ENCODE peak calls at places on chromosomes 7 and 10, in six cellular contexts. One of them, this sample, is unnamed.
A peak's percentile ranks its signal among the peaks of the same experiment; 100 is the strongest.

GRCh38 chr7:142012825-142013506 is 17.3 kb downstream of the MGAM start:
- DNase-seq in HEK293T: peak; percentile 16
- DNase-seq in choroid plexus epithelial cell: peak; percentile 21
- DNase-seq in IMR-90: no peak
- DNase-seq in amniotic stem cell: no peak
- DNase-seq in stimulated activated CD4-positive, alpha-beta T cell treated with anti-CD3 and anti-CD28 coated beads, Interleukin-4, amount 100 ng/mL, for 4 hours: no peak
- DNase-seq in this sample: no peak

GRCh38 chr7:3297105-3297819 is 3.8 kb upstream of the SDK1 start:
- DNase-seq in HEK293T: no peak
- DNase-seq in choroid plexus epithelial cell: no peak
- DNase-seq in IMR-90: no peak
- DNase-seq in amniotic stem cell: no peak
- DNase-seq in stimulated activated CD4-positive, alpha-beta T cell treated with anti-CD3 and anti-CD28 coated beads, Interleukin-4, amount 100 ng/mL, for 4 hours: no peak
- DNase-seq in this sample: no peak

GRCh38 chr10:123750901-123751300 is 84.7 kb downstream of the GPR26 start:
- DNase-seq in HEK293T: no peak
- DNase-seq in choroid plexus epithelial cell: no peak
- DNase-seq in IMR-90: no peak
- DNase-seq in amniotic stem cell: no peak
- DNase-seq in stimulated activated CD4-positive, alpha-beta T cell treated with anti-CD3 and anti-CD28 coated beads, Interleukin-4, amount 100 ng/mL, for 4 hours: no peak
- DNase-seq in this sample: no peak

GRCh38 chr10:1289591-1289990 is 233.4 kb downstream of the WDR37 start:
- DNase-seq in HEK293T: no peak
- DNase-seq in choroid plexus epithelial cell: no peak
- DNase-seq in IMR-90: no peak
- DNase-seq in amniotic stem cell: no peak
- DNase-seq in stimulated activated CD4-positive, alpha-beta T cell treated with anti-CD3 and anti-CD28 coated beads, Interleukin-4, amount 100 ng/mL, for 4 hours: no peak
- DNase-seq in this sample: peak; percentile 84

GRCh38 chr7:50302486-50303081 is 1.9 kb upstream of the IKZF1 start:
- DNase-seq in HEK293T: no peak
- DNase-seq in choroid plexus epithelial cell: no peak
- DNase-seq in IMR-90: no peak
- DNase-seq in amniotic stem cell: no peak
- DNase-seq in stimulated activated CD4-positive, alpha-beta T cell treated with anti-CD3 and anti-CD28 coated beads, Interleukin-4, amount 100 ng/mL, for 4 hours: no peak
- DNase-seq in this sample: peak; percentile 74

GRCh38 chr10:130020651-130021372 is 56.7 kb upstream of the EBF3 start:
- DNase-seq in HEK293T: no peak
- DNase-seq in choroid plexus epithelial cell: no peak
- DNase-seq in IMR-90: no peak
- DNase-seq in amniotic stem cell: no peak
- DNase-seq in stimulated activated CD4-positive, alpha-beta T cell treated with anti-CD3 and anti-CD28 coated beads, Interleukin-4, amount 100 ng/mL, for 4 hours: no peak
- DNase-seq in this sample: no peak

GRCh38 chr10:44056947-44057811 is 327.7 kb downstream of the CXCL12 start:
- DNase-seq in HEK293T: no peak
- DNase-seq in choroid plexus epithelial cell: peak; percentile 44
- DNase-seq in IMR-90: no peak
- DNase-seq in amniotic stem cell: no peak
- DNase-seq in stimulated activated CD4-positive, alpha-beta T cell treated with anti-CD3 and anti-CD28 coated beads, Interleukin-4, amount 100 ng/mL, for 4 hours: no peak
- DNase-seq in this sample: peak; percentile 79

GRCh38 chr10:131427901-131428300 is 116.4 kb upstream of the TCERG1L start:
- DNase-seq in HEK293T: no peak
- DNase-seq in choroid plexus epithelial cell: no peak
- DNase-seq in IMR-90: no peak
- DNase-seq in amniotic stem cell: no peak
- DNase-seq in stimulated activated CD4-positive, alpha-beta T cell treated with anti-CD3 and anti-CD28 coated beads, Interleukin-4, amount 100 ng/mL, for 4 hours: no peak
- DNase-seq in this sample: no peak

GRCh38 chr7:87152897-87153641 is 816 bp downstream of the DMTF1 start:
- DNase-seq in HEK293T: peak; percentile 9
- DNase-seq in choroid plexus epithelial cell: peak; percentile 26
- DNase-seq in IMR-90: peak; percentile 17
- DNase-seq in amniotic stem cell: peak; percentile 3
- DNase-seq in stimulated activated CD4-positive, alpha-beta T cell treated with anti-CD3 and anti-CD28 coated beads, Interleukin-4, amount 100 ng/mL, for 4 hours: peak; percentile 15
- DNase-seq in this sample: peak; percentile 87

GRCh38 chr7:150753826-150754603 is 16.8 kb downstream of the GIMAP5 start:
- DNase-seq in HEK293T: peak; percentile 50
- DNase-seq in choroid plexus epithelial cell: no peak
- DNase-seq in IMR-90: no peak
- DNase-seq in amniotic stem cell: no peak
- DNase-seq in stimulated activated CD4-positive, alpha-beta T cell treated with anti-CD3 and anti-CD28 coated beads, Interleukin-4, amount 100 ng/mL, for 4 hours: no peak
- DNase-seq in this sample: no peak

GRCh38 chr10:117449636-117450035 is 74.4 kb upstream of the PDZD8 start:
- DNase-seq in HEK293T: peak; percentile 58
- DNase-seq in choroid plexus epithelial cell: peak; percentile 17
- DNase-seq in IMR-90: no peak
- DNase-seq in amniotic stem cell: no peak
- DNase-seq in stimulated activated CD4-positive, alpha-beta T cell treated with anti-CD3 and anti-CD28 coated beads, Interleukin-4, amount 100 ng/mL, for 4 hours: no peak
- DNase-seq in this sample: no peak

GRCh38 chr10:126997801-126998590 is 92.8 kb downstream of the DOCK1 start:
- DNase-seq in HEK293T: no peak
- DNase-seq in choroid plexus epithelial cell: no peak
- DNase-seq in IMR-90: no peak
- DNase-seq in amniotic stem cell: no peak
- DNase-seq in stimulated activated CD4-positive, alpha-beta T cell treated with anti-CD3 and anti-CD28 coated beads, Interleukin-4, amount 100 ng/mL, for 4 hours: no peak
- DNase-seq in this sample: no peak

GRCh38 chr7:37481722-37482288 is 33.1 kb upstream of the ELMO1 start:
- DNase-seq in HEK293T: no peak
- DNase-seq in choroid plexus epithelial cell: no peak
- DNase-seq in IMR-90: no peak
- DNase-seq in amniotic stem cell: no peak
- DNase-seq in stimulated activated CD4-positive, alpha-beta T cell treated with anti-CD3 and anti-CD28 coated beads, Interleukin-4, amount 100 ng/mL, for 4 hours: no peak
- DNase-seq in this sample: no peak

GRCh38 chr10:61001731-61002122 is 57.7 kb upstream of the RHOBTB1 start:
- DNase-seq in HEK293T: no peak
- DNase-seq in choroid plexus epithelial cell: no peak
- DNase-seq in IMR-90: no peak
- DNase-seq in amniotic stem cell: no peak
- DNase-seq in stimulated activated CD4-positive, alpha-beta T cell treated with anti-CD3 and anti-CD28 coated beads, Interleukin-4, amount 100 ng/mL, for 4 hours: no peak
- DNase-seq in this sample: no peak

GRCh38 chr10:35639021-35639521 is 3.0 kb downstream of the FZD8 start:
- DNase-seq in HEK293T: no peak
- DNase-seq in choroid plexus epithelial cell: no peak
- DNase-seq in IMR-90: no peak
- DNase-seq in amniotic stem cell: no peak
- DNase-seq in stimulated activated CD4-positive, alpha-beta T cell treated with anti-CD3 and anti-CD28 coated beads, Interleukin-4, amount 100 ng/mL, for 4 hours: no peak
- DNase-seq in this sample: no peak

GRCh38 chr10:133262696-133263095 is 14.0 kb downstream of the ADAM8 start:
- DNase-seq in HEK293T: no peak
- DNase-seq in choroid plexus epithelial cell: no peak
- DNase-seq in IMR-90: no peak
- DNase-seq in amniotic stem cell: no peak
- DNase-seq in stimulated activated CD4-positive, alpha-beta T cell treated with anti-CD3 and anti-CD28 coated beads, Interleukin-4, amount 100 ng/mL, for 4 hours: no peak
- DNase-seq in this sample: no peak

GRCh38 chr7:69696686-69697685 is 98.7 kb downstream of the AUTS2 start:
- DNase-seq in HEK293T: no peak
- DNase-seq in choroid plexus epithelial cell: no peak
- DNase-seq in IMR-90: no peak
- DNase-seq in amniotic stem cell: no peak
- DNase-seq in stimulated activated CD4-positive, alpha-beta T cell treated with anti-CD3 and anti-CD28 coated beads, Interleukin-4, amount 100 ng/mL, for 4 hours: no peak
- DNase-seq in this sample: no peak

GRCh38 chr7:4037877-4038276 is 644.2 kb upstream of the FOXK1 start:
- DNase-seq in HEK293T: no peak
- DNase-seq in choroid plexus epithelial cell: no peak
- DNase-seq in IMR-90: no peak
- DNase-seq in amniotic stem cell: no peak
- DNase-seq in stimulated activated CD4-positive, alpha-beta T cell treated with anti-CD3 and anti-CD28 coated beads, Interleukin-4, amount 100 ng/mL, for 4 hours: no peak
- DNase-seq in this sample: no peak

GRCh38 chr10:45376364-45376801 is 2.4 kb downstream of the ALOX5 start:
- DNase-seq in HEK293T: no peak
- DNase-seq in choroid plexus epithelial cell: no peak
- DNase-seq in IMR-90: no peak
- DNase-seq in amniotic stem cell: no peak
- DNase-seq in stimulated activated CD4-positive, alpha-beta T cell treated with anti-CD3 and anti-CD28 coated beads, Interleukin-4, amount 100 ng/mL, for 4 hours: no peak
- DNase-seq in this sample: no peak

GRCh38 chr7:22442187-22442886 is 57.7 kb downstream of the STEAP1B start:
- DNase-seq in HEK293T: no peak
- DNase-seq in choroid plexus epithelial cell: no peak
- DNase-seq in IMR-90: no peak
- DNase-seq in amniotic stem cell: no peak
- DNase-seq in stimulated activated CD4-positive, alpha-beta T cell treated with anti-CD3 and anti-CD28 coated beads, Interleukin-4, amount 100 ng/mL, for 4 hours: no peak
- DNase-seq in this sample: no peak

GRCh38 chr7:22443370-22444180 is 56.4 kb downstream of the STEAP1B start:
- DNase-seq in HEK293T: no peak
- DNase-seq in choroid plexus epithelial cell: peak; percentile 79
- DNase-seq in IMR-90: peak; percentile 35
- DNase-seq in amniotic stem cell: no peak
- DNase-seq in stimulated activated CD4-positive, alpha-beta T cell treated with anti-CD3 and anti-CD28 coated beads, Interleukin-4, amount 100 ng/mL, for 4 hours: no peak
- DNase-seq in this sample: no peak

GRCh38 chr10:123157210-123157609 is 3.0 kb downstream of the BUB3 start:
- DNase-seq in HEK293T: no peak
- DNase-seq in choroid plexus epithelial cell: peak; percentile 80
- DNase-seq in IMR-90: peak; percentile 82
- DNase-seq in amniotic stem cell: no peak
- DNase-seq in stimulated activated CD4-positive, alpha-beta T cell treated with anti-CD3 and anti-CD28 coated beads, Interleukin-4, amount 100 ng/mL, for 4 hours: no peak
- DNase-seq in this sample: no peak

GRCh38 chr10:7410306-7410799 is 481 bp downstream of the SFMBT2 start:
- DNase-seq in HEK293T: no peak
- DNase-seq in choroid plexus epithelial cell: no peak
- DNase-seq in IMR-90: peak; percentile 10
- DNase-seq in amniotic stem cell: no peak
- DNase-seq in stimulated activated CD4-positive, alpha-beta T cell treated with anti-CD3 and anti-CD28 coated beads, Interleukin-4, amount 100 ng/mL, for 4 hours: peak; percentile 35
- DNase-seq in this sample: no peak

GRCh38 chr7:91651986-91652385 is 228.5 kb downstream of the MTERF1 start:
- DNase-seq in HEK293T: no peak
- DNase-seq in choroid plexus epithelial cell: no peak
- DNase-seq in IMR-90: no peak
- DNase-seq in amniotic stem cell: no peak
- DNase-seq in stimulated activated CD4-positive, alpha-beta T cell treated with anti-CD3 and anti-CD28 coated beads, Interleukin-4, amount 100 ng/mL, for 4 hours: no peak
- DNase-seq in this sample: no peak

GRCh38 chr10:82981137-82981723 is 1106.2 kb downstream of the NRG3 start:
- DNase-seq in HEK293T: no peak
- DNase-seq in choroid plexus epithelial cell: peak; percentile 34
- DNase-seq in IMR-90: peak; percentile 45
- DNase-seq in amniotic stem cell: no peak
- DNase-seq in stimulated activated CD4-positive, alpha-beta T cell treated with anti-CD3 and anti-CD28 coated beads, Interleukin-4, amount 100 ng/mL, for 4 hours: no peak
- DNase-seq in this sample: no peak

GRCh38 chr10:1572519-1573333 is 164.6 kb downstream of the ADARB2 start:
- DNase-seq in HEK293T: no peak
- DNase-seq in choroid plexus epithelial cell: no peak
- DNase-seq in IMR-90: no peak
- DNase-seq in amniotic stem cell: no peak
- DNase-seq in stimulated activated CD4-positive, alpha-beta T cell treated with anti-CD3 and anti-CD28 coated beads, Interleukin-4, amount 100 ng/mL, for 4 hours: no peak
- DNase-seq in this sample: no peak

GRCh38 chr7:141649137-141649864 is 52.7 kb downstream of the DENND11 start:
- DNase-seq in HEK293T: no peak
- DNase-seq in choroid plexus epithelial cell: no peak
- DNase-seq in IMR-90: no peak
- DNase-seq in amniotic stem cell: no peak
- DNase-seq in stimulated activated CD4-positive, alpha-beta T cell treated with anti-CD3 and anti-CD28 coated beads, Interleukin-4, amount 100 ng/mL, for 4 hours: no peak
- DNase-seq in this sample: no peak

GRCh38 chr7:115410972-115411686 is 489.2 kb downstream of the MDFIC start:
- DNase-seq in HEK293T: no peak
- DNase-seq in choroid plexus epithelial cell: no peak
- DNase-seq in IMR-90: no peak
- DNase-seq in amniotic stem cell: no peak
- DNase-seq in stimulated activated CD4-positive, alpha-beta T cell treated with anti-CD3 and anti-CD28 coated beads, Interleukin-4, amount 100 ng/mL, for 4 hours: no peak
- DNase-seq in this sample: no peak

GRCh38 chr10:119238577-119238976 is 31.2 kb downstream of the GRK5 start:
- DNase-seq in HEK293T: no peak
- DNase-seq in choroid plexus epithelial cell: no peak
- DNase-seq in IMR-90: no peak
- DNase-seq in amniotic stem cell: no peak
- DNase-seq in stimulated activated CD4-positive, alpha-beta T cell treated with anti-CD3 and anti-CD28 coated beads, Interleukin-4, amount 100 ng/mL, for 4 hours: no peak
- DNase-seq in this sample: no peak

GRCh38 chr10:106576534-106576933 is 588.0 kb downstream of the SORCS1 start:
- DNase-seq in HEK293T: no peak
- DNase-seq in choroid plexus epithelial cell: no peak
- DNase-seq in IMR-90: no peak
- DNase-seq in amniotic stem cell: no peak
- DNase-seq in stimulated activated CD4-positive, alpha-beta T cell treated with anti-CD3 and anti-CD28 coated beads, Interleukin-4, amount 100 ng/mL, for 4 hours: no peak
- DNase-seq in this sample: no peak

GRCh38 chr10:33010132-33011037 is 52.4 kb upstream of the ITGB1 start:
- DNase-seq in HEK293T: peak; percentile 18
- DNase-seq in choroid plexus epithelial cell: peak; percentile 84
- DNase-seq in IMR-90: peak; percentile 86
- DNase-seq in amniotic stem cell: peak; percentile 18
- DNase-seq in stimulated activated CD4-positive, alpha-beta T cell treated with anti-CD3 and anti-CD28 coated beads, Interleukin-4, amount 100 ng/mL, for 4 hours: no peak
- DNase-seq in this sample: no peak

GRCh38 chr10:125355657-125356056 is 195.3 kb upstream of the CTBP2 start:
- DNase-seq in HEK293T: no peak
- DNase-seq in choroid plexus epithelial cell: no peak
- DNase-seq in IMR-90: no peak
- DNase-seq in amniotic stem cell: no peak
- DNase-seq in stimulated activated CD4-positive, alpha-beta T cell treated with anti-CD3 and anti-CD28 coated beads, Interleukin-4, amount 100 ng/mL, for 4 hours: no peak
- DNase-seq in this sample: no peak

GRCh38 chr10:60351191-60351853 is 38.4 kb downstream of the ANK3 start:
- DNase-seq in HEK293T: no peak
- DNase-seq in choroid plexus epithelial cell: no peak
- DNase-seq in IMR-90: no peak
- DNase-seq in amniotic stem cell: no peak
- DNase-seq in stimulated activated CD4-positive, alpha-beta T cell treated with anti-CD3 and anti-CD28 coated beads, Interleukin-4, amount 100 ng/mL, for 4 hours: no peak
- DNase-seq in this sample: no peak

GRCh38 chr7:138358850-138359341 is 101.2 kb upstream of the TRIM24 start:
- DNase-seq in HEK293T: no peak
- DNase-seq in choroid plexus epithelial cell: no peak
- DNase-seq in IMR-90: no peak
- DNase-seq in amniotic stem cell: no peak
- DNase-seq in stimulated activated CD4-positive, alpha-beta T cell treated with anti-CD3 and anti-CD28 coated beads, Interleukin-4, amount 100 ng/mL, for 4 hours: no peak
- DNase-seq in this sample: no peak

GRCh38 chr7:134014935-134015334 is 112.2 kb upstream of the LRGUK start:
- DNase-seq in HEK293T: no peak
- DNase-seq in choroid plexus epithelial cell: peak; percentile 7
- DNase-seq in IMR-90: no peak
- DNase-seq in amniotic stem cell: no peak
- DNase-seq in stimulated activated CD4-positive, alpha-beta T cell treated with anti-CD3 and anti-CD28 coated beads, Interleukin-4, amount 100 ng/mL, for 4 hours: no peak
- DNase-seq in this sample: no peak

GRCh38 chr10:86109421-86109820 is 257.2 kb downstream of the GRID1 start:
- DNase-seq in HEK293T: no peak
- DNase-seq in choroid plexus epithelial cell: no peak
- DNase-seq in IMR-90: no peak
- DNase-seq in amniotic stem cell: no peak
- DNase-seq in stimulated activated CD4-positive, alpha-beta T cell treated with anti-CD3 and anti-CD28 coated beads, Interleukin-4, amount 100 ng/mL, for 4 hours: no peak
- DNase-seq in this sample: peak; percentile 20

GRCh38 chr10:91416339-91416868 is 6.3 kb downstream of the HECTD2 start:
- DNase-seq in HEK293T: no peak
- DNase-seq in choroid plexus epithelial cell: no peak
- DNase-seq in IMR-90: no peak
- DNase-seq in amniotic stem cell: no peak
- DNase-seq in stimulated activated CD4-positive, alpha-beta T cell treated with anti-CD3 and anti-CD28 coated beads, Interleukin-4, amount 100 ng/mL, for 4 hours: no peak
- DNase-seq in this sample: no peak

This sample was measured in lower leg skin.